ENCODE peak calls at places on chromosome 7, in six cellular contexts. S is NK-92 treated with Interleukin-12 subunit alpha and Interleukin-12 subunit beta, amount 100 ng/mL, for 24 hours; T is kidney epithelial cell; O is astrocyte of the spinal cord; J is transverse colon; P is activated effector memory CD4-positive, alpha-beta T cell treated with anti-CD3 and anti-CD28 coated beads, Interleukin-2, amount 50 U/mL, for 16 hours. W is an unnamed sample.

GRCh38 chr7:13099197-13099795 is 411.9 kb downstream of the ARL4A start:
- DNase-seq in S (no peak), T (peak; percentile 21), O (peak; percentile 45), J (no peak), P (no peak), W (no peak)

GRCh38 chr7:114415054-114415997 is 711 bp downstream of the FOXP2 start:
- DNase-seq in S (no peak), T (no peak), O (peak; percentile 17), J (no peak), P (no peak), W (no peak)

GRCh38 chr7:25894902-25895791 is 256.9 kb upstream of the NFE2L3 start:
- DNase-seq in S (no peak), T (no peak), O (peak; percentile 15), J (peak; percentile 85), P (peak; percentile 85), W (peak; percentile 79)

GRCh38 chr7:91434821-91435220 is 170.6 kb downstream of the FZD1 start:
- DNase-seq in S (no peak), T (no peak), O (no peak), J (no peak), P (no peak), W (no peak)

GRCh38 chr7:43294080-43294630 is 181.7 kb downstream of the HECW1 start:
- DNase-seq in S (no peak), T (peak; percentile 45), O (peak; percentile 85), J (no peak), P (no peak), W (peak; percentile 72)

GRCh38 chr7:134343796-134344195 is 27.1 kb upstream of the SLC35B4 start:
- DNase-seq in S (no peak), T (no peak), O (no peak), J (no peak), P (no peak), W (no peak)

GRCh38 chr7:133009853-133010252 is 72.0 kb downstream of the CHCHD3 start:
- DNase-seq in S (no peak), T (no peak), O (no peak), J (no peak), P (no peak), W (no peak)

GRCh38 chr7:130393095-130393494 is 12.8 kb downstream of the CPA1 start:
- DNase-seq in S (no peak), T (no peak), O (no peak), J (no peak), P (no peak), W (no peak)